ENCODE peak calls at places on chromosome 13, in six cellular contexts. C is cardiac muscle cell; G is suprapubic skin; J is activated CD8-positive, alpha-beta memory T cell treated with anti-CD3 and anti-CD28 coated beads, Interleukin-2, amount 50 U/mL, for 48 hours; O is naive thymus-derived CD4-positive, alpha-beta T cell; L is activated CD4-positive, alpha-beta T cell treated with anti-CD3 and anti-CD28 coated beads for 24 hours. H is an unnamed sample.

GRCh38 chr13:109781384-109782065 is 4.9 kb downstream of the IRS2 start:
- DNase-seq in L (no peak), O (no peak), G (no peak), C (no peak), J (no peak), H (no peak)

GRCh38 chr13:48437381-48437780 is 24.5 kb upstream of the LPAR6 start:
- DNase-seq in J (no peak), O (no peak), L (no peak), G (peak; percentile 76), C (peak; percentile 51), H (no peak)

GRCh38 chr13:36548129-36548528 is 115.8 kb downstream of the CCNA1 start:
- DNase-seq in J (no peak), O (no peak), G (no peak), L (no peak), C (no peak), H (no peak)

GRCh38 chr13:73096173-73097117 is 37.6 kb downstream of the KLF5 start:
- DNase-seq in L (no peak), J (no peak), G (no peak), O (no peak), C (no peak), H (no peak)

GRCh38 chr13:94305463-94305862 is 174.0 kb downstream of the DCT start:
- DNase-seq in L (no peak), C (no peak), J (no peak), O (no peak), G (no peak), H (no peak)

GRCh38 chr13:112067121-112067741 is at the start of gene SOX1:
- DNase-seq in L (no peak), G (no peak), J (peak; percentile 58), C (peak; percentile 43), O (no peak), H (no peak)

GRCh38 chr13:61833228-61833627 is 417.6 kb upstream of the PCDH20 start:
- DNase-seq in J (no peak), G (no peak), O (no peak), C (no peak), L (no peak), H (no peak)

GRCh38 chr13:102757006-102757405 is 16.6 kb downstream of the TEX30 start:
- DNase-seq in C (no peak), O (no peak), L (no peak), J (no peak), G (no peak), H (no peak)

GRCh38 chr13:44930907-44931676 is 58.2 kb downstream of the NUFIP1 start:
- DNase-seq in C (no peak), O (no peak), G (no peak), J (no peak), L (no peak), H (no peak)

GRCh38 chr13:38135590-38135989 is 214.1 kb upstream of the UFM1 start:
- DNase-seq in O (no peak), L (no peak), G (no peak), J (no peak), C (peak; percentile 1), H (no peak)

GRCh38 chr13:42486711-42487198 is 87.2 kb upstream of the TNFSF11 start:
- DNase-seq in C (no peak), J (no peak), G (no peak), L (no peak), O (no peak), H (no peak)

GRCh38 chr13:49183672-49184315 is 36.3 kb upstream of the MLNR start:
- DNase-seq in G (no peak), C (no peak), O (no peak), L (no peak), J (no peak), H (no peak)

GRCh38 chr13:105087941-105088340 is 1447.5 kb downstream of the EFNB2 start:
- DNase-seq in J (no peak), O (no peak), L (no peak), C (peak; percentile 52), G (no peak), H (no peak)

GRCh38 chr13:95540848-95541247 is 11.7 kb upstream of the CLDN10 start:
- DNase-seq in G (no peak), C (peak; percentile 26), L (no peak), O (no peak), J (no peak), H (no peak)

GRCh38 chr13:110415669-110416068 is 108.6 kb downstream of the COL4A2 start:
- DNase-seq in O (no peak), G (no peak), J (no peak), C (no peak), L (no peak), H (no peak)

H was measured in activated T-helper 2 cell treated with anti-CD3 and anti-CD28 coated beads, Interferon-gamma antibody, Interleukin-2, Interleukin-4, amounts not matched to agents 10 μg/mL and 5 μg/mL and 100 μg/mL, durations not matched to agents 14 hours and 24 hours and 36 hours.